ENCODE peak calls at places on chromosomes 1 and 21, in eight cellular contexts. S is CD8-positive, alpha-beta T cell; X is heart right ventricle; Z is aorta; V is GM23248; M is esophagus squamous epithelium; I is psoas muscle; O is neural progenitor cell. C is an unnamed sample. For H3K27me3 and H3K9me3, the result is how much of the 10 kb centered on the place peaks cover.

GRCh38 chr1:96979287-96979686 is 257.7 kb downstream of the PTBP2 start:
- DNase-seq in S (no peak), X (peak), Z (no peak), V (no peak), M (no peak), I (no peak), O (no peak), C (no peak)

GRCh38 chr1:43520100-43520828 is 10.4 kb upstream of the PTPRF start:
- DNase-seq in S (no peak), X (no peak), Z (peak), V (no peak), M (no peak), I (no peak), O (peak), C (no peak)

GRCh38 chr1:163877016-163877415 is 555.3 kb downstream of the NUF2 start:
- DNase-seq in S (no peak), X (no peak), Z (no peak), V (peak), M (no peak), I (no peak), O (no peak), C (no peak)

GRCh38 chr1:93079685-93080141 is 630 bp downstream of the MTF2 start:
- DNase-seq in S (no peak), X (peak), Z (peak), V (peak), M (no peak), I (peak), O (peak), C (peak)

GRCh38 chr1:11804666-11805453 is 904 bp downstream of the MTHFR start:
- DNase-seq in S (no peak), X (peak), Z (peak), V (peak), M (no peak), I (peak), O (peak), C (peak)

GRCh38 chr1:236860096-236860495 is 65.0 kb downstream of the MTR start:
- DNase-seq in S (no peak), X (no peak), Z (no peak), V (no peak), M (no peak), I (no peak), O (no peak), C (no peak)

GRCh38 chr1:8604041-8604942 is 213.1 kb downstream of the RERE start:
- DNase-seq in S (no peak), X (no peak), Z (no peak), V (no peak), M (no peak), I (no peak), O (no peak), C (no peak)

GRCh38 chr1:10128081-10128765 is 82.1 kb upstream of the KIF1B start:
- DNase-seq in S (no peak), X (no peak), Z (no peak), V (no peak), M (no peak), I (no peak), O (no peak), C (no peak)

GRCh38 chr1:185646202-185646683 is 87.9 kb upstream of the HMCN1 start:
- DNase-seq in S (no peak), X (peak), Z (no peak), V (peak), M (no peak), I (no peak), O (peak), C (peak)

GRCh38 chr1:32736812-32737791 is 34.5 kb upstream of the SYNC start:
- DNase-seq in S (no peak), X (no peak), Z (no peak), V (no peak), M (no peak), I (no peak), O (peak), C (no peak)

GRCh38 chr1:241716915-241717651 is 65.0 kb downstream of the WDR64 start:
- DNase-seq in S (no peak), X (no peak), Z (no peak), V (peak), M (no peak), I (no peak), O (no peak), C (no peak)

GRCh38 chr1:46556822-46557221 is 5.4 kb upstream of the KNCN start:
- DNase-seq in S (no peak), X (no peak), Z (no peak), V (peak), M (no peak), I (no peak), O (no peak), C (no peak)

GRCh38 chr1:218642033-218642954 is 297.2 kb downstream of the TGFB2 start:
- DNase-seq in S (no peak), X (no peak), Z (no peak), V (peak), M (no peak), I (no peak), O (no peak), C (peak)

GRCh38 chr1:196409586-196409985 is 198.7 kb downstream of the KCNT2 start:
- DNase-seq in S (no peak), X (no peak), Z (no peak), V (peak), M (no peak), I (no peak), O (no peak), C (no peak)

GRCh38 chr21:42500736-42501135 is 4.7 kb upstream of the RSPH1 start:
- DNase-seq in S (no peak), X (no peak), Z (no peak), V (no peak), M (no peak), I (no peak), O (no peak), C (no peak)

GRCh38 chr21:42850866-42851391 is 28.4 kb downstream of the WDR4 start:
- DNase-seq in S (no peak), X (no peak), Z (no peak), V (peak), M (no peak), I (no peak), O (peak), C (peak)

GRCh38 chr1:34591751-34592629 is 162.9 kb upstream of the GJB5 start:
- DNase-seq in S (no peak), X (no peak), Z (no peak), V (peak), M (no peak), I (no peak), O (no peak), C (no peak)

GRCh38 chr1:6635161-6635909 is 10.7 kb downstream of the THAP3 start:
- DNase-seq in S (no peak), X (no peak), Z (no peak), V (no peak), M (no peak), I (no peak), O (no peak), C (no peak)

GRCh38 chr1:162536511-162536910 is 25.0 kb upstream of the UAP1 start:
- DNase-seq in S (no peak), X (no peak), Z (no peak), V (peak), M (no peak), I (no peak), O (no peak), C (peak)

GRCh38 chr1:240111558-240111957 is 19.9 kb downstream of the FMN2 start:
- DNase-seq in S (no peak), X (no peak), Z (no peak), V (no peak), M (no peak), I (no peak), O (no peak), C (no peak)

GRCh38 chr1:109341944-109342925 is 35.4 kb upstream of the MYBPHL start:
- DNase-seq in S (no peak), X (peak), Z (no peak), V (no peak), M (no peak), I (no peak), O (no peak), C (no peak)

GRCh38 chr1:54239603-54240002 is 39.6 kb downstream of the MRPL37 start:
- DNase-seq in S (no peak), X (no peak), Z (no peak), V (no peak), M (no peak), I (no peak), O (no peak), C (no peak)

GRCh38 chr1:10771789-10772188 is 24.7 kb downstream of the CASZ1 start:
- DNase-seq in S (no peak), X (no peak), Z (peak), V (no peak), M (no peak), I (no peak), O (no peak), C (no peak)

GRCh38 chr1:51990478-51990965 is at the start of gene RAB3B:
- DNase-seq in S (peak), X (peak), Z (peak), V (peak), M (no peak), I (peak), O (peak), C (peak)

GRCh38 chr1:228668553-228669400 is 66.5 kb upstream of the RHOU start:
- DNase-seq in S (no peak), X (no peak), Z (peak), V (peak), M (no peak), I (peak), O (no peak), C (peak)

GRCh38 chr1:28456078-28456477 is 49.8 kb upstream of the RCC1 start:
- DNase-seq in S (no peak), X (peak), Z (no peak), V (peak), M (no peak), I (no peak), O (no peak), C (no peak)

GRCh38 chr1:9798236-9799130 is 25.3 kb downstream of the CLSTN1 start:
- DNase-seq in S (no peak), X (no peak), Z (peak), V (peak), M (no peak), I (peak), O (no peak), C (peak)

GRCh38 chr1:211613108-211613947 is 34.4 kb upstream of the SLC30A1 start:
- DNase-seq in S (no peak), X (peak), Z (peak), V (peak), M (peak), I (peak), O (no peak), C (peak)

DNA sequence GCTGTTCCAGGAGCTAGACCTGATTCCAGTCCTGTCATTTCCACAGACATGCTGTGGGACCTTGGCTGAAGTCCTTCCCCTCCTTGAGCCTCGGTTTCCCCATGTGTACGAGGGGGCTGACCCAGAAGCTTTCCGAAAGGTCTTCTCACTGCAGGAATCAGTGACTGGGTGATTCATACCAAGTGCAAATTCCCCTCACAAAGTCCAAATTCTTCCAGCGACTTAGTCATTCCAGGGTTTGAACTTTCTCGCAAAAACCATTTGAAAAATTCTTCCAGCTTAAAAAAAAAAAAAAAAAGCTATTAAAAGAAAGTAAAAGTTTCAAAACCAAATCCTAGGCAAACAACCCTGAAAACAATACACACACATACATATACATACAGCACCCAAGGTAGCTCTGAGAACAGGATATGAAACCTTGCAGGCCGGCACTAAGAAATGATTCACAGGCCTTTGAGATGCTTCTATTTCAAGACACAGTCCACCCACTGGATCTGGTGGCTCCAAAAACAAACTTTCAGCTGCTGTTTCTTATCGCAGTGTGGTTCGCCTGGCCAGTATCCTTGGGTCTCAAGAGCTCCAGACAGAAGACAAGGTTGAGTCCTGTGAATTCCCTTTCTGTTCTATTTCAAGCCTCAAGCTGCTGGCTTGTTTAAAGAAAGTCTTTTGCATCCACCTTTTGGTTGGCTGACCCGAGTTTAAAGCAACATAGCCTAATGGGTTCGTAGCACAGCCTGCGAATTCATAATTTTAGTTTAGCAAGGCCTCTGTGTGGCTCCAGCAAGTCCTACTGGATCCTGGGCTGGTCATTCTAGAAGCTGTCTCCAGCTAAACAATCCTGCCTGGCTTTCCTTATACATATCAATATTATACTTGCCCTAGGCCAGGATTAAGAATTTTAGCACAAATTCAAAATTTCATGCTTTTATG is 18.0 kb upstream of the ID3 start:
- DNase-seq in S (no peak), X (peak), Z (no peak), V (peak), M (no peak), I (no peak), O (no peak), C (peak)
- H3K4me3 ChIP-seq in S (no peak), X (peak), Z (peak), V (peak), M (no peak), I (peak), O (no peak), C (peak)

GRCh38 chr1:209586341-209586740 is 2.8 kb downstream of the CAMK1G start:
- DNase-seq in S (no peak), X (no peak), Z (no peak), V (no peak), M (no peak), I (no peak), O (no peak), C (no peak)
- H3K27me3 ChIP-seq in S (under half), X (under half), Z (under half), V (under half), M (under half), I (under half), O (under half), C (under half)

GRCh38 chr21:46572850-46573249 is 32.0 kb downstream of the S100B start:
- DNase-seq in S (no peak), X (no peak), Z (no peak), V (no peak), M (no peak), I (no peak), O (no peak), C (no peak)
- H3K9me3 ChIP-seq in S (under half), X (under half), Z (under half), V (under half), M (under half), I (under half), O (under half), C (under half)

DNA sequence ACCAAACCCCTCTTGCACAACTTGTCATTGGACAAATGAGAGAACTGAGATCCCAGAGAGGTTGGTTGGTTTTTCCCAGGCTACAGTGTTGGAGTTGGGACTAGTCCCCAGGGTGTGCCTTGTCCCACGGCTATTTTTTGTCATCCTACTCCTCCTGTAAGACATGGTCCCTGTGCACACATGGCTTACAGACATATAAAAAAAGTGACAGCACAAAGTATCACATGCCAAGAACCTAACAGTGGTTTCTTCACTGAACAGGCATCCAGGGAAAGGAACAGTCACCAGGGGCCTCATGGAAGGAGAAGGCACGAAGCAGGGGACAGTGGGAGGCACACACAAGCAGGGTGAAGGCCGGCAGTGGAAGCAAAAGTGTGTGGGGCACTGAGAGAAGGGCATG is 36.5 kb downstream of the SERBP1 start:
- DNase-seq in S (no peak), X (no peak), Z (no peak), V (peak), M (no peak), I (no peak), O (no peak), C (no peak)
- H3K4me3 ChIP-seq in S (no peak), X (no peak), Z (no peak), V (no peak), M (no peak), I (no peak), O (no peak), C (no peak)

GRCh38 chr21:45995686-45996179 is 14.2 kb downstream of the COL6A1 start:
- DNase-seq in S (no peak), X (peak), Z (peak), V (peak), M (no peak), I (no peak), O (no peak), C (peak)

GRCh38 chr21:45996311-45997204 is 15.0 kb downstream of the COL6A1 start:
- DNase-seq in S (no peak), X (peak), Z (peak), V (peak), M (no peak), I (no peak), O (no peak), C (no peak)

GRCh38 chr21:45998276-45998701 is 16.7 kb downstream of the COL6A1 start:
- DNase-seq in S (no peak), X (peak), Z (no peak), V (no peak), M (no peak), I (no peak), O (no peak), C (no peak)

GRCh38 chr21:45997495-45998275 is 16.1 kb downstream of the COL6A1 start:
- DNase-seq in S (no peak), X (peak), Z (no peak), V (no peak), M (no peak), I (no peak), O (no peak), C (no peak)

GRCh38 chr21:45997205-45997494 is 15.6 kb downstream of the COL6A1 start:
- DNase-seq in S (no peak), X (peak), Z (no peak), V (no peak), M (no peak), I (no peak), O (no peak), C (no peak)
- H3K27me3 ChIP-seq in S (under half), X (under half), Z (under half), V (under half), M (under half), I (under half), O (under half), C (under half)

GRCh38 chr1:231499148-231499763 is 29.2 kb upstream of the TSNAX start:
- DNase-seq in S (no peak), X (no peak), Z (no peak), V (no peak), M (no peak), I (no peak), O (no peak), C (no peak)
- H3K9me3 ChIP-seq in S (under half), X (under half), Z (under half), V (under half), M (under half), I (under half), O (under half), C (under half)

GRCh38 chr1:210231846-210232523 is 611 bp upstream of the SERTAD4 start:
- DNase-seq in S (no peak), X (peak), Z (no peak), V (peak), M (no peak), I (peak), O (no peak), C (no peak)
- H3K4me3 ChIP-seq in S (no peak), X (peak), Z (peak), V (peak), M (peak), I (peak), O (peak), C (no peak)

GRCh38 chr21:33025106-33025470 is 647 bp upstream of the OLIG2 start:
- DNase-seq in S (no peak), X (no peak), Z (no peak), V (no peak), M (no peak), I (no peak), O (peak), C (no peak)

GRCh38 chr21:33025471-33026298 is at the start of gene OLIG2:
- DNase-seq in S (no peak), X (no peak), Z (no peak), V (no peak), M (no peak), I (no peak), O (peak), C (peak)

GRCh38 chr21:33022828-33023573 is 2.7 kb upstream of the OLIG2 start:
- DNase-seq in S (no peak), X (no peak), Z (no peak), V (no peak), M (no peak), I (no peak), O (peak), C (no peak)

GRCh38 chr21:33023574-33024277 is 2.0 kb upstream of the OLIG2 start:
- DNase-seq in S (no peak), X (no peak), Z (no peak), V (no peak), M (no peak), I (no peak), O (peak), C (no peak)

GRCh38 chr21:33024278-33025103 is 1.2 kb upstream of the OLIG2 start:
- DNase-seq in S (no peak), X (no peak), Z (no peak), V (no peak), M (no peak), I (no peak), O (peak), C (no peak)
- H3K27me3 ChIP-seq in S (under half), X (half or more), Z (under half), V (half or more), M (half or more), I (half or more), O (half or more), C (half or more)